ENCODE peak calls at places on chromosomes 6 and 20, in ten cellular contexts. Y is LHCN-M2; W is NCI-H345; E is stimulated activated naive CD8-positive, alpha-beta T cell treated with anti-CD3 and anti-CD28 coated beads, Interleukin-15, Interleukin-2, amounts not matched to agents 100 U/mL and 50 U/mL, for 24 hours; G is Daoy; P is AML-193; N is adrenal gland; Z is WERI-Rb-1; X is right atrium auricular region; M is heart right ventricle. H is an unnamed sample.

GRCh38 chr20:33246077-33246476 is 10.3 kb downstream of the BPIFA1 start:
- DNase-seq in Y (no peak), W (no peak), E (no peak), G (no peak), P (no peak), N (no peak), Z (no peak), X (no peak), M (no peak), H (no peak)

GRCh38 chr20:39123161-39123560 is 161.0 kb downstream of the DHX35 start:
- DNase-seq in Y (no peak), W (no peak), E (no peak), G (no peak), P (no peak), N (no peak), Z (no peak), X (no peak), M (no peak), H (no peak)

GRCh38 chr20:46312075-46312944 is 4.0 kb upstream of the CDH22 start:
- DNase-seq in Y (no peak), W (peak), E (peak), G (no peak), P (no peak), N (no peak), Z (peak), X (no peak), M (no peak), H (no peak)

GRCh38 chr6:11292291-11292552 is 59.8 kb upstream of the NEDD9 start:
- DNase-seq in Y (no peak), W (no peak), E (no peak), G (no peak), P (no peak), N (no peak), Z (no peak), X (no peak), M (no peak), H (no peak)

GRCh38 chr6:150730801-150731445 is 131.2 kb downstream of the PLEKHG1 start:
- DNase-seq in Y (no peak), W (no peak), E (no peak), G (no peak), P (no peak), N (no peak), Z (no peak), X (no peak), M (no peak), H (no peak)

GRCh38 chr6:163688971-163689370 is 274.5 kb downstream of the QKI start:
- DNase-seq in Y (peak), W (no peak), E (no peak), G (no peak), P (no peak), N (no peak), Z (no peak), X (no peak), M (no peak), H (no peak)

GRCh38 chr6:85404497-85405174 is 45.2 kb upstream of the NT5E start:
- DNase-seq in Y (peak), W (no peak), E (no peak), G (peak), P (no peak), N (peak), Z (no peak), X (no peak), M (no peak), H (peak)

GRCh38 chr20:56181593-56181992 is 66.9 kb upstream of the MC3R start:
- DNase-seq in Y (no peak), W (no peak), E (no peak), G (no peak), P (no peak), N (no peak), Z (no peak), X (no peak), M (no peak), H (no peak)

GRCh38 chr6:135871878-135872277 is 20.4 kb downstream of the PDE7B start:
- DNase-seq in Y (peak), W (no peak), E (no peak), G (no peak), P (no peak), N (no peak), Z (no peak), X (no peak), M (no peak), H (no peak)

GRCh38 chr20:52945862-52946522 is 26.2 kb upstream of the TSHZ2 start:
- DNase-seq in Y (no peak), W (no peak), E (no peak), G (no peak), P (no peak), N (no peak), Z (no peak), X (no peak), M (no peak), H (no peak)

GRCh38 chr20:402898-403581 is 5.1 kb upstream of the RBCK1 start:
- DNase-seq in Y (no peak), W (no peak), E (no peak), G (no peak), P (no peak), N (no peak), Z (no peak), X (no peak), M (no peak), H (no peak)

GRCh38 chr20:15547109-15547508 is 1026.1 kb downstream of the KIF16B start:
- DNase-seq in Y (no peak), W (no peak), E (no peak), G (no peak), P (no peak), N (no peak), Z (no peak), X (no peak), M (no peak), H (no peak)

GRCh38 chr20:12153616-12154015 is 235.9 kb downstream of the BTBD3 start:
- DNase-seq in Y (peak), W (no peak), E (no peak), G (peak), P (no peak), N (no peak), Z (no peak), X (no peak), M (no peak), H (no peak)

GRCh38 chr20:52105045-52105572 is 86.5 kb downstream of the ZFP64 start:
- DNase-seq in Y (no peak), W (peak), E (peak), G (peak), P (no peak), N (peak), Z (no peak), X (no peak), M (no peak), H (no peak)

GRCh38 chr6:149499066-149499465 is 14.3 kb upstream of the ZC3H12D start:
- DNase-seq in Y (peak), W (no peak), E (no peak), G (peak), P (no peak), N (no peak), Z (no peak), X (no peak), M (no peak), H (no peak)

GRCh38 chr6:157556671-157557430 is 175.9 kb downstream of the ZDHHC14 start:
- DNase-seq in Y (no peak), W (peak), E (no peak), G (no peak), P (no peak), N (no peak), Z (peak), X (no peak), M (no peak), H (no peak)